ENCODE peak calls at places on chromosomes 5 and 9, in four cellular contexts. F is amniotic stem cell, R is SW 1271, G is tibial nerve. B is an unnamed sample.

GRCh38 chr5:10151656-10152055 is 98.0 kb downstream of the ATPSCKMT start:
- DNase-seq in G (no peak), F (no peak), R (no peak), B (no peak)

GRCh38 chr5:14109041-14109747 is 33.9 kb upstream of the TRIO start:
- DNase-seq in G (no peak), R (no peak), F (no peak), B (no peak)

GRCh38 chr5:173222466-173222865 is 12.5 kb downstream of the NKX2-5 start:
- DNase-seq in G (no peak), F (no peak), R (no peak), B (no peak)

GRCh38 chr9:14251146-14252071 is 62.5 kb downstream of the NFIB start:
- DNase-seq in R (no peak), G (peak), F (peak), B (no peak)

GRCh38 chr9:91119679-91120078 is 242.0 kb downstream of the AUH start:
- DNase-seq in F (peak), G (no peak), R (no peak), B (no peak)

GRCh38 chr9:115850548-115851304 is 302.9 kb upstream of the PAPPA start:
- DNase-seq in F (no peak), R (no peak), G (no peak), B (no peak)

GRCh38 chr5:56108212-56108611 is 113.4 kb upstream of the IL6ST start:
- DNase-seq in R (no peak), G (no peak), F (no peak), B (peak)

GRCh38 chr9:98365227-98365669 is 109.8 kb upstream of the TBC1D2 start:
- DNase-seq in R (peak), F (no peak), G (no peak), B (peak)

GRCh38 chr9:87827341-87827740 is 55.3 kb upstream of the SPATA31E1 start:
- DNase-seq in G (no peak), R (no peak), F (no peak), B (no peak)

GRCh38 chr5:132462856-132463745 is 27.5 kb downstream of the IRF1 start:
- DNase-seq in R (no peak), F (no peak), G (no peak), B (no peak)

GRCh38 chr9:38039090-38039906 is 29.7 kb downstream of the SHB start:
- DNase-seq in G (no peak), R (no peak), F (no peak), B (no peak)

GRCh38 chr5:152883061-152883460 is 478.0 kb upstream of the NMUR2 start:
- DNase-seq in R (no peak), G (no peak), F (no peak), B (no peak)